ENCODE peak calls at places on chromosomes 13 and 19, in nine cellular contexts. D is GM23338, B is H9, K is IMR-90, S is endothelial cell of umbilical vein, E is neural progenitor cell, X is OCI-LY7, N is fibroblast of lung, W is MM.1S. U is an unnamed sample.

GRCh38 chr13:106103779-106104178 is 431.7 kb downstream of the EFNB2 start:
- DNase-seq in D (no peak), B (no peak), K (no peak), S (no peak), E (no peak), X (no peak), N (no peak), W (no peak), U (peak; percentile 78)

GRCh38 chr19:16160943-16161560 is 12.3 kb downstream of the CIB3 start:
- DNase-seq in D (no peak), B (no peak), K (peak; percentile 87), S (peak; percentile 33), E (no peak), X (no peak), N (peak; percentile 67), W (no peak), U (peak; percentile 83)

GRCh38 chr19:3396881-3397265 is 30.5 kb downstream of the NFIC start:
- DNase-seq in D (no peak), B (no peak), K (no peak), S (no peak), E (no peak), X (no peak), N (no peak), W (no peak), U (peak; percentile 23)

GRCh38 chr13:91185294-91185863 is 162.1 kb upstream of the MIR17HG start:
- DNase-seq in D (peak; percentile 28), B (no peak), K (peak; percentile 0), S (peak; percentile 2), E (peak; percentile 29), X (peak; percentile 44), N (peak; percentile 57), W (no peak), U (no peak)

GRCh38 chr19:39329948-39330347 is 5.9 kb downstream of the GMFG start:
- DNase-seq in D (no peak), B (no peak), K (no peak), S (no peak), E (no peak), X (no peak), N (no peak), W (no peak), U (no peak)

GRCh38 chr13:86986448-86986847 is 684.7 kb upstream of the SLITRK5 start:
- DNase-seq in D (no peak), B (no peak), K (peak; percentile 25), S (no peak), E (peak; percentile 67), X (no peak), N (peak; percentile 22), W (no peak), U (no peak)

GRCh38 chr13:108621421-108621820 is 8.0 kb upstream of the MYO16 start:
- DNase-seq in D (no peak), B (no peak), K (no peak), S (no peak), E (no peak), X (no peak), N (no peak), W (no peak), U (no peak)

GRCh38 chr13:85501616-85502015 is 297.6 kb downstream of the SLITRK6 start:
- DNase-seq in D (no peak), B (no peak), K (no peak), S (no peak), E (no peak), X (no peak), N (no peak), W (no peak), U (no peak)

GRCh38 chr19:53463263-53463662 is 4.3 kb upstream of the ZNF813 start:
- DNase-seq in D (peak; percentile 98), B (peak; percentile 95), K (peak; percentile 6), S (peak; percentile 15), E (peak; percentile 82), X (peak; percentile 31), N (peak; percentile 13), W (no peak), U (peak; percentile 66)

GRCh38 chr19:49862411-49863253 is 4.7 kb downstream of the PNKP start:
- DNase-seq in D (peak; percentile 87), B (peak; percentile 79), K (no peak), S (no peak), E (peak; percentile 52), X (peak; percentile 43), N (no peak), W (no peak), U (peak; percentile 92)

GRCh38 chr19:1173845-1174809 is at the start of gene SBNO2:
- DNase-seq in D (peak; percentile 92), B (peak; percentile 91), K (peak; percentile 80), S (peak; percentile 89), E (peak; percentile 93), X (peak; percentile 91), N (peak; percentile 89), W (peak; percentile 94), U (peak; percentile 99)

GRCh38 chr19:49403404-49404187 is 15.5 kb downstream of the KASH5 start:
- DNase-seq in D (peak; percentile 96), B (peak; percentile 96), K (peak; percentile 33), S (no peak), E (peak; percentile 90), X (peak; percentile 95), N (no peak), W (no peak), U (peak; percentile 61)

GRCh38 chr13:19927117-19927734 is 31.3 kb upstream of the ZMYM2 start:
- DNase-seq in D (peak; percentile 50), B (no peak), K (peak; percentile 31), S (peak; percentile 59), E (peak; percentile 22), X (peak; percentile 57), N (peak; percentile 55), W (peak; percentile 28), U (peak; percentile 72)
- H2AFZ ChIP-seq in D (no peak overlapping the region), B (no peak overlapping the region), K (no peak overlapping the region), S (no peak overlapping the region), E (peak overlapping the region; percentile 56), X (peak overlapping the region; percentile 49), N (no peak overlapping the region), W (no peak overlapping the region), U (no peak overlapping the region)

DNA sequence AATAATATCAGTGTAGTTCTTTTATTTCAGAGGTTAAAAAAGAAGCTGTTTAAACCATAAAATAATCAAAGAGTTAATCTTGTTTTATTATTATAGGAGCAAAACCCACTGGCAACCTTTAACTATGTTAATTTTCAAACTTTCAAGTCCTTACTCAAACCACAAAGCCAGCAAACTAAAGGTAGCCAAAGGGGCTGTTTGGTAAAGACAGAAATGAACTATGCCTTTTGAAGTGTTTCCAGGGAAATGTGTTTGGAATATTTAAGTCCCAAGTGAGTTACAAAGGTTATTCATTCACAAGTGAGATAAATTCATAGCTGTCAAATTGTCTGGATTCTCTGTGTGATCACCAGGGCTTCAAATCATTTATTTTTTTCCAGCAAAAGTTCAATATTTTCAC is 264.7 kb downstream of the MZT1 start:
- DNase-seq in D (no peak), B (no peak), K (no peak), S (no peak), E (no peak), X (no peak), N (no peak), W (no peak), U (no peak)
- H4K20me1 ChIP-seq in D (no peaks in the 10 kb centered on the region), B (no peaks in the 10 kb centered on the region), K (no peaks in the 10 kb centered on the region), S (no peaks in the 10 kb centered on the region), E (no peaks in the 10 kb centered on the region), X (no peaks in the 10 kb centered on the region), N (no peaks in the 10 kb centered on the region), W (no peaks in the 10 kb centered on the region), U (no peaks in the 10 kb centered on the region)

GRCh38 chr13:83248751-83249150 is 633.5 kb downstream of the SLITRK1 start:
- DNase-seq in D (no peak), B (no peak), K (no peak), S (no peak), E (no peak), X (no peak), N (no peak), W (no peak), U (peak; percentile 3)
- H2AFZ ChIP-seq in D (no peak overlapping the region), B (no peak overlapping the region), K (no peak overlapping the region), S (no peak overlapping the region), E (no peak overlapping the region), X (no peak overlapping the region), N (no peak overlapping the region), W (no peak overlapping the region), U (no peak overlapping the region)

DNA sequence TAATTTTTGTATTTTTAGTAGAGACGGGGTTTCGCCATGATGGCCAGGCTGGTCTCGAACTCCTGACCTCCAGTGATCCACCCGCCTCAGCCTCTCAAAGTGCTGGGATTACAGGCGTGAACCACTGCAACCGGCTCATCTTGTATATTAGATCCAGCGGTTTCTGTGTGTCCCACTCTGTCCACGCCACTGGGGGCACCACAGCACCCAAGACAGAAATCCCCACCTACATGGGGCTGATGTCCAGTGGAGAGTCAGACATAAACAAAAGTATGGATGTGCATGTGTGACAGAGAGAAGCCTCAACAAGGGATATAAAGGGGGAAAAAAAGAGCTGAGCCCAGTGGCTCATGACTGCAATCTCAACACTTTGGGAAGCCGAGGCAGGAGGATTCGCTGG is 65.8 kb upstream of the ADGRE5 start:
- DNase-seq in D (no peak), B (no peak), K (no peak), S (no peak), E (no peak), X (no peak), N (no peak), W (no peak), U (no peak)
- H4K20me1 ChIP-seq in D (no peaks in the 10 kb centered on the region), B (no peaks in the 10 kb centered on the region), K (no peaks in the 10 kb centered on the region), S (no peaks in the 10 kb centered on the region), E (no peaks in the 10 kb centered on the region), X (no peaks in the 10 kb centered on the region), N (no peaks in the 10 kb centered on the region), W (no peaks in the 10 kb centered on the region), U (no peaks in the 10 kb centered on the region)

DNA sequence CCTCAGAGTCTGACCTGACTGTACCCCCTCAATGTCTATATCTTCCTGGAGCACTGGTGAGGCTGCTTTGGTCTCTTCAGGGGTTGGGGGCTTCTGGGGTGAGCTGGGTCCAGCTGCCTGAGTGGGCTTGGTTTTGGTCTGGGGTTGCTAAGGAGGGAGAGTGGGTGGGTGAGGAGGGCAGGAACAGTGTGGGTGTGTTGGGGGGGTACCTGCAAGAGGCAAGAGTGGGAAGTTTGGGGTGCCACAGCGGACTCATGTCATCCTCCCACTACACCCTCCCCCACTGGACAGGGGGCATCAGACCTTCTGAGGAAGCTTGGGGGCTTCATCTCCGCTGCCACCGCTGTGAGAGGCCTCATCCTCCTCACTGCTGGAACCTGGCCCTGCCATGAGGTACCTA is 13.6 kb downstream of the ZNF575 start:
- DNase-seq in D (no peak), B (no peak), K (no peak), S (no peak), E (no peak), X (no peak), N (no peak), W (no peak), U (peak; percentile 14)
- H2AFZ ChIP-seq in D (no peak overlapping the region), B (no peak overlapping the region), K (no peak overlapping the region), S (no peak overlapping the region), E (no peak overlapping the region), X (no peak overlapping the region), N (no peak overlapping the region), W (no peak overlapping the region), U (no peak overlapping the region)

GRCh38 chr13:38960175-38960574 is 30.5 kb downstream of the STOML3 start:
- DNase-seq in D (no peak), B (no peak), K (no peak), S (no peak), E (no peak), X (no peak), N (no peak), W (no peak), U (no peak)
- H4K20me1 ChIP-seq in D (no peaks in the 10 kb centered on the region), B (no peaks in the 10 kb centered on the region), K (no peaks in the 10 kb centered on the region), S (no peaks in the 10 kb centered on the region), E (no peaks in the 10 kb centered on the region), X (no peaks in the 10 kb centered on the region), N (no peaks in the 10 kb centered on the region), W (no peaks in the 10 kb centered on the region), U (no peaks in the 10 kb centered on the region)

U was measured in osteoblast.